ENCODE peak calls at places on chromosome 15, in nine cellular contexts. H is mesothelial cell of epicardium; Q is left cardiac atrium; I is HFF-Myc; K is sigmoid colon; T is stimulated activated CD4-positive, alpha-beta T cell treated with anti-CD3 and anti-CD28 coated beads, Interleukin-2, amount 100 ng/mL, for 48 hours; N is T-helper 2 cell; J is A549; Z is fibroblast of the aortic adventitia. W is an unnamed sample.

GRCh38 chr15:96321422-96322391 is 8.8 kb upstream of the NR2F2 start:
- DNase-seq in Q (peak), J (no peak), K (peak), I (no peak), H (no peak), T (no peak), Z (no peak), N (no peak), W (peak)

GRCh38 chr15:80106051-80106450 is 46.6 kb downstream of the ZFAND6 start:
- DNase-seq in J (no peak), K (no peak), H (no peak), Q (no peak), I (no peak), Z (peak), T (no peak), N (no peak), W (peak)

GRCh38 chr15:52228928-52229327 is 37.7 kb upstream of the GNB5 start:
- DNase-seq in K (no peak), N (no peak), I (no peak), H (no peak), J (peak), Z (no peak), Q (no peak), T (no peak), W (no peak)

GRCh38 chr15:50256188-50257041 is 9.1 kb downstream of the HDC start:
- DNase-seq in H (no peak), Z (peak), I (peak), J (peak), N (no peak), T (no peak), Q (no peak), K (no peak), W (peak)

GRCh38 chr15:34059946-34060345 is 20.9 kb upstream of the AVEN start:
- DNase-seq in Z (no peak), I (no peak), J (no peak), H (no peak), N (no peak), K (no peak), T (no peak), Q (no peak), W (no peak)

GRCh38 chr15:81531141-81531592 is 157.2 kb upstream of the TMC3 start:
- DNase-seq in Z (peak), N (no peak), H (no peak), Q (peak), T (no peak), I (no peak), J (no peak), K (no peak), W (peak)

GRCh38 chr15:58852347-58852746 is 81.1 kb downstream of the SLTM start:
- DNase-seq in Q (no peak), K (no peak), J (peak), Z (no peak), H (no peak), N (no peak), I (no peak), T (no peak), W (peak)

GRCh38 chr15:44153352-44153751 is 41.7 kb downstream of the FRMD5 start:
- DNase-seq in I (no peak), N (no peak), Q (no peak), H (no peak), Z (no peak), J (no peak), K (no peak), T (no peak), W (no peak)